ENCODE peak calls at places on chromosomes 12 and 14, in five cellular contexts. J is RWPE1, T is psoas muscle, O is suprapubic skin, V is coronary artery. E is an unnamed sample.
A peak's percentile ranks its signal among the peaks of the same experiment; 100 is the strongest.

GRCh38 chr14:99181804-99182520 is 90.0 kb downstream of the BCL11B start:
- DNase-seq in T (no peak), V (no peak), J (no peak), O (no peak), E (no peak)

GRCh38 chr14:61266436-61267220 is 14.5 kb downstream of the TMEM30B start:
- DNase-seq in V (no peak), O (no peak), J (no peak), T (no peak), E (no peak)

GRCh38 chr14:65038966-65039365 is 52.3 kb downstream of the FNTB start:
- DNase-seq in J (no peak), O (no peak), T (no peak), V (no peak), E (no peak)

GRCh38 chr12:52418576-52419110 is 12.5 kb upstream of the KRT82 start:
- DNase-seq in V (no peak), T (no peak), O (no peak), J (no peak), E (no peak)

GRCh38 chr12:15214851-15215601 is 6.2 kb downstream of the RERG start:
- DNase-seq in O (no peak), V (no peak), J (no peak), T (no peak), E (no peak)

GRCh38 chr12:70255311-70255710 is 12.1 kb downstream of the CNOT2 start:
- DNase-seq in T (no peak), O (no peak), J (no peak), V (no peak), E (no peak)

GRCh38 chr14:58747181-58747580 is 109.4 kb downstream of the DACT1 start:
- DNase-seq in V (peak; percentile 77), T (no peak), J (no peak), O (peak; percentile 84), E (no peak)

GRCh38 chr14:100295376-100296105 is 10.7 kb downstream of the SLC25A29 start:
- DNase-seq in V (peak; percentile 66), J (no peak), T (peak; percentile 43), O (peak; percentile 52), E (no peak)

GRCh38 chr12:64404470-64405446 is 566 bp downstream of the XPOT start:
- DNase-seq in J (peak; percentile 75), T (no peak), O (peak; percentile 85), V (peak; percentile 79), E (no peak)

GRCh38 chr12:96500686-96501085 is 11.3 kb downstream of the CFAP54 start:
- DNase-seq in T (no peak), J (no peak), V (no peak), O (no peak), E (no peak)

GRCh38 chr12:24778486-24779304 is 170.2 kb downstream of the BCAT1 start:
- DNase-seq in T (no peak), O (no peak), J (peak; percentile 5), V (no peak), E (no peak)

GRCh38 chr12:24777359-24777758 is 171.5 kb downstream of the BCAT1 start:
- DNase-seq in V (no peak), J (no peak), T (no peak), O (no peak), E (no peak)

GRCh38 chr12:24776856-24777255 is 172.0 kb downstream of the BCAT1 start:
- DNase-seq in O (no peak), V (no peak), T (no peak), J (no peak), E (no peak)

GRCh38 chr12:24780969-24781368 is 167.9 kb downstream of the BCAT1 start:
- DNase-seq in J (peak; percentile 2), T (no peak), O (no peak), V (no peak), E (no peak)
- TF ChIP-seq CTCF in J (no peak), T (no peak), O (no peak), V (no peak), E (no peak)

GRCh38 chr14:102588821-102589220 is 3.6 kb upstream of the RCOR1 start:
- DNase-seq in V (no peak), O (no peak), T (no peak), J (no peak), E (no peak)

GRCh38 chr14:102591372-102591943 is 991 bp upstream of the RCOR1 start:
- DNase-seq in J (no peak), O (peak; percentile 81), V (peak; percentile 79), T (no peak), E (peak; percentile 37)

GRCh38 chr14:102589761-102590290 is 2.6 kb upstream of the RCOR1 start:
- DNase-seq in T (no peak), V (no peak), O (no peak), J (no peak), E (no peak)

GRCh38 chr14:102591944-102592772 is at the start of gene RCOR1:
- DNase-seq in J (peak; percentile 98), O (peak; percentile 98), T (peak; percentile 99), V (peak; percentile 98), E (peak; percentile 94)

DNA sequence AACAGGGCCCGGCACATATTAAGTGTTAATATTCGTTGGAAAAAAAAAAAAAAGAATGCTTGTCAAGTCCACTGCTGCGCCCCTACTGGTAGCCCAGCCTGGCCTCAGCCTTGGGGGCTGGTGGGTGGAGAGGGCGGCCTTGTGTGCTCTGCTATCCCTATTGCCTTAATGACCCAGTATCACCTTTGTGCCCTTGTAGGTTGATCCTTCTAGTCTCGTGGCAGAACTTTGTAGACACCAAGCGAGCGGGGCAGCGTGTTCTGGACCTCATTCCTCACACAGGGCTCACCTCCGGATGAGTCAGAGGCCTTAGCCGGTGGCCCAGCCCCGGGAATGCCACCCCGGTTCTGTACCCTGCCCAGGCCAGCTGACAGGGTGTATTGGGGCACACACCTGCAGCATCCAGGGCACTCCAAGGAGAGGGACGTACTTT is 1.8 kb upstream of the RCOR1 start:
- DNase-seq in V (no peak), J (peak; percentile 69), T (peak; percentile 68), O (no peak), E (peak; percentile 18)
- TF ChIP-seq CTCF in V (peak; percentile 25), J (peak; percentile 12), T (peak; percentile 30), O (peak; percentile 44), E (peak; percentile 24)

GRCh38 chr12:32146074-32146873 is 39.6 kb downstream of the BICD1 start:
- DNase-seq in J (no peak), V (no peak), O (no peak), T (no peak), E (no peak)
- TF ChIP-seq CTCF in J (no peak), V (no peak), O (no peak), T (no peak), E (no peak)

GRCh38 chr12:22525426-22525825 is 18.9 kb downstream of the C2CD5 start:
- DNase-seq in J (no peak), T (no peak), V (no peak), O (no peak), E (no peak)
- TF ChIP-seq CTCF in J (no peak), T (no peak), V (no peak), O (no peak), E (no peak)

GRCh38 chr12:118358607-118359540 is 13.8 kb downstream of the TAOK3 start:
- DNase-seq in V (no peak), T (no peak), O (no peak), J (no peak), E (no peak)
- TF ChIP-seq CTCF in V (no peak), T (no peak), O (no peak), J (no peak), E (no peak)

E was measured in natural killer cell.